ENCODE peak calls at places on chromosomes 2 and 18, in seven cellular contexts. D is HCT116, S is adrenal gland, K is AG04450, T is MM.1S, C is colonic mucosa, F is H9. R is an unnamed sample.
A peak's percentile ranks its signal among the peaks of the same experiment; 100 is the strongest.

GRCh38 chr2:3503483-3503882 is 15.8 kb downstream of the ADI1 start:
- DNase-seq in D (no peak), S (no peak), K (no peak), T (no peak), C (no peak), F (no peak), R (no peak)

GRCh38 chr2:23563673-23564617 is 179.0 kb downstream of the KLHL29 start:
- DNase-seq in D (no peak), S (no peak), K (peak; percentile 58), T (no peak), C (peak; percentile 21), F (peak; percentile 53), R (peak; percentile 97)

GRCh38 chr2:169815849-169816248 is 8.9 kb downstream of the METTL5 start:
- DNase-seq in D (no peak), S (no peak), K (peak; percentile 60), T (no peak), C (no peak), F (no peak), R (no peak)

GRCh38 chr18:74505776-74506175 is 9.6 kb downstream of the CNDP2 start:
- DNase-seq in D (no peak), S (no peak), K (no peak), T (no peak), C (no peak), F (no peak), R (no peak)

GRCh38 chr2:231554748-231555545 is 24.7 kb upstream of the NMUR1 start:
- DNase-seq in D (no peak), S (peak; percentile 52), K (peak; percentile 13), T (no peak), C (peak; percentile 72), F (no peak), R (no peak)

GRCh38 chr2:215531284-215531683 is 95.4 kb upstream of the FN1 start:
- DNase-seq in D (no peak), S (no peak), K (no peak), T (no peak), C (no peak), F (no peak), R (no peak)

GRCh38 chr18:9048808-9049494 is 53.5 kb upstream of the NDUFV2 start:
- DNase-seq in D (no peak), S (no peak), K (no peak), T (no peak), C (no peak), F (no peak), R (no peak)

GRCh38 chr2:46387886-46388515 is 90.8 kb downstream of the EPAS1 start:
- DNase-seq in D (no peak), S (no peak), K (no peak), T (no peak), C (no peak), F (peak; percentile 13), R (no peak)

GRCh38 chr18:59051470-59052165 is 88.1 kb upstream of the SEC11C start:
- DNase-seq in D (no peak), S (no peak), K (no peak), T (no peak), C (no peak), F (no peak), R (peak; percentile 84)

GRCh38 chr2:113218283-113219091 is 44.7 kb downstream of the PSD4 start:
- DNase-seq in D (no peak), S (peak; percentile 91), K (no peak), T (no peak), C (peak; percentile 81), F (no peak), R (no peak)

GRCh38 chr2:240836781-240837467 is 16.9 kb upstream of the KIF1A start:
- DNase-seq in D (no peak), S (peak; percentile 57), K (peak; percentile 18), T (no peak), C (no peak), F (no peak), R (peak; percentile 48)

GRCh38 chr2:171522804-171523338 is 597 bp downstream of the CYBRD1 start:
- DNase-seq in D (no peak), S (peak; percentile 47), K (no peak), T (no peak), C (peak; percentile 23), F (peak; percentile 56), R (no peak)

GRCh38 chr18:23890589-23890988 is 124.0 kb upstream of the TTC39C start:
- DNase-seq in D (no peak), S (no peak), K (no peak), T (no peak), C (no peak), F (no peak), R (no peak)

GRCh38 chr18:63161728-63162195 is 157.8 kb downstream of the BCL2 start:
- DNase-seq in D (no peak), S (peak; percentile 82), K (peak; percentile 66), T (peak; percentile 90), C (peak; percentile 67), F (no peak), R (peak; percentile 80)

GRCh38 chr18:12470382-12471090 is 62.8 kb downstream of the PRELID3A start:
- DNase-seq in D (no peak), S (peak; percentile 28), K (no peak), T (no peak), C (no peak), F (no peak), R (no peak)
- TF ChIP-seq CTCF in D (no peak), S (no peak), K (no peak), T (no peak), C (no peak), F (no peak), R (no peak)

GRCh38 chr18:48398074-48398473 is 11.1 kb downstream of the ZBTB7C start:
- DNase-seq in D (no peak), S (no peak), K (no peak), T (no peak), C (no peak), F (no peak), R (no peak)
- H3K27me3 ChIP-seq in D (peaks cover 11% of the 10 kb centered on the region), S (no peaks in the 10 kb centered on the region), K (peaks cover 42% of the 10 kb centered on the region), T (no peaks in the 10 kb centered on the region), C (no peaks in the 10 kb centered on the region), F (no peaks in the 10 kb centered on the region), R (no peaks in the 10 kb centered on the region)

GRCh38 chr2:198961555-198961954 is 496.2 kb downstream of the SATB2 start:
- DNase-seq in D (no peak), S (no peak), K (no peak), T (no peak), C (no peak), F (no peak), R (no peak)
- TF ChIP-seq CTCF in D (no peak), S (no peak), K (no peak), T (no peak), C (no peak), F (peak; percentile 48), R (no peak)

GRCh38 chr2:74872310-74872923 is 38.5 kb downstream of the HK2 start:
- DNase-seq in D (no peak), S (no peak), K (no peak), T (no peak), C (no peak), F (no peak), R (no peak)

GRCh38 chr2:74865770-74866674 is 32.1 kb downstream of the HK2 start:
- DNase-seq in D (peak; percentile 39), S (no peak), K (no peak), T (no peak), C (no peak), F (no peak), R (no peak)

GRCh38 chr2:74871414-74871813 is 37.5 kb downstream of the HK2 start:
- DNase-seq in D (no peak), S (no peak), K (no peak), T (no peak), C (no peak), F (no peak), R (no peak)

GRCh38 chr2:74867841-74868658 is 34.1 kb downstream of the HK2 start:
- DNase-seq in D (no peak), S (no peak), K (no peak), T (no peak), C (no peak), F (no peak), R (peak; percentile 42)

GRCh38 chr2:74869522-74869921 is 35.6 kb downstream of the HK2 start:
- DNase-seq in D (no peak), S (no peak), K (no peak), T (no peak), C (no peak), F (no peak), R (no peak)
- H3K27me3 ChIP-seq in D (no peaks in the 10 kb centered on the region), S (no peaks in the 10 kb centered on the region), K (no peaks in the 10 kb centered on the region), T (no peaks in the 10 kb centered on the region), C (no peaks in the 10 kb centered on the region), F (no peaks in the 10 kb centered on the region), R (no peaks in the 10 kb centered on the region)

GRCh38 chr2:219500135-219500534 is 1.4 kb downstream of the GMPPA start:
- DNase-seq in D (no peak), S (no peak), K (no peak), T (no peak), C (no peak), F (no peak), R (no peak)
- TF ChIP-seq CTCF in D (no peak), S (no peak), K (peak; percentile 43), T (peak; percentile 25), C (no peak), F (peak; percentile 63), R (no peak)